ENCODE peak calls at places on chromosomes 4 and X, in five cellular contexts. O is K562, U is GM23338, Q is cardiac muscle cell, Z is psoas muscle. I is an unnamed sample.

GRCh38 chr4:152032722-152033131 is 271.9 kb upstream of the GATB start:
- DNase-seq in Q (no peak), O (no peak), Z (no peak), U (no peak), I (peak)

GRCh38 chr4:185915271-185915670 is 103.3 kb upstream of the SORBS2 start:
- DNase-seq in Z (no peak), O (no peak), Q (no peak), U (no peak), I (no peak)

GRCh38 chrX:53072418-53073114 is 9.6 kb upstream of the TSPYL2 start:
- DNase-seq in O (no peak), Q (no peak), Z (no peak), U (no peak), I (no peak)

GRCh38 chrX:41275661-41276609 is 58.0 kb upstream of the DDX3X start:
- DNase-seq in Q (peak), Z (peak), U (peak), O (peak), I (peak)

GRCh38 chr4:124090007-124090406 is 622.5 kb downstream of the ANKRD50 start:
- DNase-seq in Q (no peak), Z (no peak), O (no peak), U (no peak), I (no peak)

GRCh38 chr4:2259036-2259540 is 2.8 kb downstream of the MXD4 start:
- DNase-seq in U (no peak), O (no peak), Z (peak), Q (no peak), I (peak)

GRCh38 chrX:140141444-140142029 is 176.2 kb upstream of the CXorf66 start:
- DNase-seq in O (peak), Z (no peak), Q (peak), U (peak), I (peak)

GRCh38 chrX:65924938-65925507 is 114.9 kb downstream of the VSIG4 start:
- DNase-seq in O (peak), Z (no peak), Q (no peak), U (no peak), I (no peak)

GRCh38 chr4:153467154-153467896 is 1.2 kb downstream of the TMEM131L start:
- DNase-seq in O (peak), Q (peak), Z (peak), U (peak), I (peak)

GRCh38 chr4:127623755-127624087 is 9.0 kb upstream of the INTU start:
- DNase-seq in O (no peak), U (peak), Z (no peak), Q (no peak), I (peak)

GRCh38 chrX:1485033-1485432 is 32.3 kb upstream of the ASMTL start:
- DNase-seq in Z (no peak), O (no peak), U (no peak), Q (no peak), I (no peak)

GRCh38 chr4:20538922-20539321 is 161.3 kb upstream of the PACRGL start:
- DNase-seq in Q (no peak), U (no peak), O (no peak), Z (no peak), I (no peak)

GRCh38 chrX:117038918-117039440 is 576.2 kb upstream of the CT83 start:
- DNase-seq in U (no peak), O (no peak), Q (no peak), Z (no peak), I (no peak)

GRCh38 chrX:129572422-129572821 is 32.4 kb downstream of the OCRL start:
- DNase-seq in O (no peak), Q (no peak), U (no peak), Z (no peak), I (no peak)

GRCh38 chr4:182400754-182401153 is 157.6 kb downstream of the TENM3 start:
- DNase-seq in O (no peak), Q (no peak), Z (no peak), U (no peak), I (no peak)

GRCh38 chrX:77065896-77066295 is 381.3 kb upstream of the FGF16 start:
- DNase-seq in Q (no peak), O (no peak), Z (no peak), U (no peak), I (no peak)

GRCh38 chr4:5758741-5759140 is 47.7 kb downstream of the EVC start:
- DNase-seq in Q (no peak), U (no peak), O (no peak), Z (no peak), I (no peak)

GRCh38 chr4:140195806-140196205 is 41.8 kb upstream of the MAML3 start:
- DNase-seq in Z (no peak), U (peak), Q (no peak), O (peak), I (no peak)

GRCh38 chr4:13700196-13701140 is 72.9 kb upstream of the BOD1L1 start:
- DNase-seq in U (no peak), O (no peak), Z (no peak), Q (no peak), I (no peak)

GRCh38 chrX:75873993-75874392 is 88.9 kb upstream of the MAGEE2 start:
- DNase-seq in O (no peak), Z (no peak), U (no peak), Q (no peak), I (no peak)

GRCh38 chrX:115393271-115393670 is 103.8 kb downstream of the LUZP4 start:
- DNase-seq in Q (peak), U (peak), O (no peak), Z (no peak), I (no peak)

GRCh38 chrX:101206471-101206870 is 13.1 kb upstream of the DRP2 start:
- DNase-seq in Z (no peak), O (peak), Q (peak), U (peak), I (no peak)

GRCh38 chrX:69139516-69139915 is 25.7 kb downstream of the PJA1 start:
- DNase-seq in U (no peak), Q (no peak), Z (no peak), O (no peak), I (no peak)

GRCh38 chr4:182808673-182809416 is 108.3 kb downstream of the DCTD start:
- DNase-seq in Q (no peak), U (no peak), O (no peak), Z (no peak), I (no peak)

GRCh38 chr4:8771666-8772065 is 100.0 kb downstream of the HMX1 start:
- DNase-seq in Z (peak), O (no peak), U (no peak), Q (no peak), I (no peak)

GRCh38 chr4:167903291-167903721 is 189.0 kb upstream of the ANXA10 start:
- DNase-seq in Z (no peak), U (no peak), Q (no peak), O (no peak), I (no peak)

GRCh38 chr4:156137971-156138581 is 184.4 kb upstream of the CTSO start:
- DNase-seq in O (no peak), Z (no peak), Q (no peak), U (no peak), I (no peak)

GRCh38 chr4:152063301-152064235 is 302.8 kb upstream of the GATB start:
- DNase-seq in Q (no peak), Z (peak), O (peak), U (peak), I (no peak)

GRCh38 chrX:13695601-13696115 is 6.7 kb downstream of the RAB9A start:
- DNase-seq in U (no peak), Z (no peak), Q (no peak), O (no peak), I (no peak)
- H3K27ac ChIP-seq in U (no peak), Z (no peak), Q (no peak), O (no peak), I (no peak)

GRCh38 chr4:40193018-40193571 is 3.7 kb upstream of the RHOH start:
- DNase-seq in U (no peak), Q (no peak), O (peak), Z (no peak), I (no peak)

GRCh38 chr4:40190465-40190864 is 6.4 kb upstream of the RHOH start:
- DNase-seq in Z (no peak), O (no peak), U (no peak), Q (no peak), I (no peak)

GRCh38 chr4:40189997-40190396 is 6.8 kb upstream of the RHOH start:
- DNase-seq in U (no peak), Q (no peak), O (no peak), Z (no peak), I (peak)

GRCh38 chr4:40192286-40193017 is 4.4 kb upstream of the RHOH start:
- DNase-seq in Q (no peak), O (no peak), U (no peak), Z (no peak), I (no peak)

DNA sequence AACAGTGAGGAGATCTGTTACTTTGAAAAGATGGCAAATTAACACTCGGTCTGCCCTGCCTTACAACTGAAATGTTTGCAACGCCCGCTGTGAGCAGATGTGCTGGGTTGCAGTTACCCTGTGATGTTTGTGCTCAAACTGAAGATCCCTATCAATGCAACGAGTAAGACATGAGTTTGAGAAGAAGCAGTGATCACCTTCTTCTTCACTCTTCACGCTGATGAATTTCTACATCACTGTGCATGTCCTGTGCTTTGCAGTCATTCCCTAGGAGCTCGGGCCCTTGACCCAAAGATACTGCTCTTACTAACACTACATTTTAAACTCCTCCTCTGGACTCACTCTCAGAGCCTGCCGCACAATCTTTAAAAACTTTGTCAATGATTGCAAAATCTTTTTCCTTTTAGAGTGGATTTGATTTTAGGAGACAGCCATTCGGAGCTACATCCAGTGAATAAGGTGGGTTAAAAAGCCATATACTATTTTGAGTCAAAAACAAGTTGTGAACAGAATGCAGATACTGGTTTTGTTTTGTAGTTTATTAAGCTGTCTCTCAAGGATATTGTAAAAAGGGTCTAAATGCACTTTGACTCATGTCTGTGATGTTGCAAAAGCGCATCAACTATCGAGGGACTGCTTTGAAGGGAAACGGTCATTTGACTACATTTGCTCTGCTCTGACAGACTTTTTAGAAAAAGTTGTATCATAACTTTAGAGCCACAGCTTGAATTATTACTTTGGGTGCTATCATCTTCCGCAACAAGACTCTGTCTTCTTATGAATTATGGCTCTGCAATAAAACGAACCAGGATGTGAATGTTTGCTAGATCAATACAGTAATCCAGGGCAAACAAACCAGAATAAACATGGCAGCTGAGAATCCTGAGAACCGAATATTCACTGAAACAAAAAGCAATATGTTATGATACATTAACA is 5.7 kb upstream of the RHOH start:
- DNase-seq in Z (no peak), Q (no peak), U (no peak), O (no peak), I (no peak)
- H3K27ac ChIP-seq in Z (no peak), Q (no peak), U (peak), O (peak), I (no peak)

GRCh38 chr4:99390060-99390459 is 37.5 kb upstream of the ADH1C start:
- DNase-seq in O (no peak), Q (no peak), Z (no peak), U (no peak), I (no peak)

GRCh38 chr4:99394913-99395312 is 40.2 kb downstream of the ADH7 start:
- DNase-seq in U (no peak), O (no peak), Q (no peak), Z (no peak), I (no peak)

GRCh38 chr4:99383833-99384392 is 31.4 kb upstream of the ADH1C start:
- DNase-seq in Z (peak), O (no peak), U (no peak), Q (no peak), I (peak)

DNA sequence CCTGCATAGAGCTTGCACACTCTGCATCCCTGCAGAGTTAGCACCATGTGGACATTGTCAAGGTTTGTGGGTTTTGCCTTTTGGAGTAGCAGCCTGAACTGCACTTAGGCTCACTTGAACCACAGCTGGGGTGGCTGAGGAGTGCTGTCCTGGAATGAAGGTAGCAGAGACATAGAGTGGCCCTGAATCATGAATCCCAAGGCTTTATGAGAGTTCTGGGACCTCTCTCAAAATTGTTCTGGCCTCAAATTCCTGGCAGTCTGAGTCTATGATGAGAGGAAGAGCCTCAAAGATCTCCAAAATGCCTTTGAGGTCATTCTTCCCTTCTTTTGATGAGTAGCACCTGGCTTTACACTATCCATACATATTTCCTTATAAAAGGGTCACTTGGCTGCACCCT is 37.1 kb upstream of the ADH1C start:
- DNase-seq in Z (no peak), O (no peak), Q (no peak), U (no peak), I (no peak)
- H3K27ac ChIP-seq in Z (no peak), O (no peak), Q (no peak), U (no peak), I (no peak)

DNA sequence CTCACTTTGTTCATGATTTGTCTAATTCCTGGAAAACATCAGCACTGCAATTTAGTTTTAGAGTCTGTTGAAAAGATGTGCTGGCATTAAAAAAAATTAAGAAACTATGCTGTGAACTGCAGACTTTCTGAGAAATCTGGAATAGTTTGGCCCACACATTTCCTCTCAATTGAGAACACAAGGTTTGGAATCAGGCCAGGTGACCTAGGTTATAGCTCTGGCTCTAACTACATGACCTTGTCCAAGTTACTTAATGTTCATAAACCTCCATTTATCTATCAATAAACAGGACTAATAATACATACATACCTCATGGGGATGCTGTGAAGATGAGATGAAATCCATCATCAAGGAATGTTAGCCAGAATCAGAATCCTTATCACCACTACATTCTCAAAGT is 61.4 kb upstream of the ENPEP start:
- DNase-seq in Q (no peak), O (no peak), U (no peak), Z (no peak), I (no peak)
- H3K27ac ChIP-seq in Q (no peak), O (no peak), U (no peak), Z (no peak), I (no peak)